ENCODE peak calls at places on chromosome 12, in ten cellular contexts. One of them, this sample, is unnamed.

GRCh38 chr12:5268424-5269210 is 163.3 kb upstream of the NTF3 start:
- DNase-seq in T-helper 17 cell: no peak
- DNase-seq in left lung: peak; percentile 24
- DNase-seq in kidney glomerular epithelial cell: no peak
- DNase-seq in heart left ventricle: no peak
- DNase-seq in NCI-H460: no peak
- DNase-seq in GM13976: no peak
- DNase-seq in Daoy: no peak
- DNase-seq in H9: no peak
- DNase-seq in fibroblast of villous mesenchyme: no peak
- DNase-seq in this sample: peak; percentile 75

GRCh38 chr12:109461049-109461845 is 15.9 kb downstream of the KCTD10 start:
- DNase-seq in Daoy: peak; percentile 60
- DNase-seq in T-helper 17 cell: no peak
- DNase-seq in H9: no peak
- DNase-seq in kidney glomerular epithelial cell: no peak
- DNase-seq in left lung: no peak
- DNase-seq in NCI-H460: no peak
- DNase-seq in fibroblast of villous mesenchyme: peak; percentile 91
- DNase-seq in heart left ventricle: peak; percentile 42
- DNase-seq in GM13976: peak; percentile 50
- DNase-seq in this sample: no peak

GRCh38 chr12:27975222-27976136 is 2.9 kb upstream of the PTHLH start:
- DNase-seq in NCI-H460: no peak
- DNase-seq in heart left ventricle: no peak
- DNase-seq in kidney glomerular epithelial cell: peak; percentile 34
- DNase-seq in T-helper 17 cell: no peak
- DNase-seq in left lung: peak; percentile 77
- DNase-seq in fibroblast of villous mesenchyme: peak; percentile 58
- DNase-seq in Daoy: peak; percentile 81
- DNase-seq in H9: peak; percentile 81
- DNase-seq in GM13976: peak; percentile 45
- DNase-seq in this sample: peak; percentile 90

GRCh38 chr12:76409074-76409473 is 60.9 kb upstream of the BBS10 start:
- DNase-seq in GM13976: no peak
- DNase-seq in NCI-H460: no peak
- DNase-seq in fibroblast of villous mesenchyme: no peak
- DNase-seq in kidney glomerular epithelial cell: no peak
- DNase-seq in H9: no peak
- DNase-seq in left lung: no peak
- DNase-seq in T-helper 17 cell: no peak
- DNase-seq in Daoy: no peak
- DNase-seq in heart left ventricle: no peak
- DNase-seq in this sample: no peak

GRCh38 chr12:1797011-1797901 is 23.1 kb upstream of the LRTM2 start:
- DNase-seq in kidney glomerular epithelial cell: no peak
- DNase-seq in heart left ventricle: peak; percentile 72
- DNase-seq in Daoy: no peak
- DNase-seq in left lung: peak; percentile 95
- DNase-seq in H9: peak; percentile 56
- DNase-seq in fibroblast of villous mesenchyme: no peak
- DNase-seq in GM13976: peak; percentile 70
- DNase-seq in NCI-H460: no peak
- DNase-seq in T-helper 17 cell: peak; percentile 63
- DNase-seq in this sample: peak; percentile 68

GRCh38 chr12:45613306-45613705 is 116.2 kb upstream of the ARID2 start:
- DNase-seq in GM13976: no peak
- DNase-seq in H9: no peak
- DNase-seq in NCI-H460: no peak
- DNase-seq in T-helper 17 cell: no peak
- DNase-seq in Daoy: no peak
- DNase-seq in kidney glomerular epithelial cell: no peak
- DNase-seq in fibroblast of villous mesenchyme: peak; percentile 51
- DNase-seq in left lung: no peak
- DNase-seq in heart left ventricle: no peak
- DNase-seq in this sample: no peak

GRCh38 chr12:73677520-73678291 is 859.9 kb upstream of the ATXN7L3B start:
- DNase-seq in T-helper 17 cell: no peak
- DNase-seq in fibroblast of villous mesenchyme: no peak
- DNase-seq in kidney glomerular epithelial cell: no peak
- DNase-seq in NCI-H460: no peak
- DNase-seq in heart left ventricle: no peak
- DNase-seq in GM13976: no peak
- DNase-seq in left lung: no peak
- DNase-seq in Daoy: no peak
- DNase-seq in H9: no peak
- DNase-seq in this sample: peak; percentile 53

GRCh38 chr12:122030427-122030825 is 8.7 kb downstream of the BCL7A start:
- DNase-seq in kidney glomerular epithelial cell: no peak
- DNase-seq in T-helper 17 cell: no peak
- DNase-seq in left lung: no peak
- DNase-seq in Daoy: no peak
- DNase-seq in heart left ventricle: no peak
- DNase-seq in GM13976: no peak
- DNase-seq in H9: no peak
- DNase-seq in fibroblast of villous mesenchyme: no peak
- DNase-seq in NCI-H460: no peak
- DNase-seq in this sample: no peak

GRCh38 chr12:78085562-78086182 is 255.0 kb downstream of the NAV3 start:
- DNase-seq in GM13976: no peak
- DNase-seq in NCI-H460: no peak
- DNase-seq in T-helper 17 cell: no peak
- DNase-seq in Daoy: no peak
- DNase-seq in heart left ventricle: no peak
- DNase-seq in left lung: no peak
- DNase-seq in kidney glomerular epithelial cell: no peak
- DNase-seq in fibroblast of villous mesenchyme: peak; percentile 17
- DNase-seq in H9: no peak
- DNase-seq in this sample: no peak

GRCh38 chr12:12992418-12993175 is 7.5 kb downstream of the HEBP1 start:
- DNase-seq in left lung: no peak
- DNase-seq in fibroblast of villous mesenchyme: peak; percentile 99
- DNase-seq in GM13976: no peak
- DNase-seq in H9: no peak
- DNase-seq in heart left ventricle: peak; percentile 35
- DNase-seq in NCI-H460: peak; percentile 59
- DNase-seq in kidney glomerular epithelial cell: peak; percentile 73
- DNase-seq in Daoy: peak; percentile 92
- DNase-seq in T-helper 17 cell: no peak
- DNase-seq in this sample: no peak

GRCh38 chr12:131592972-131593371 is 117.9 kb upstream of the SFSWAP start:
- DNase-seq in fibroblast of villous mesenchyme: no peak
- DNase-seq in left lung: no peak
- DNase-seq in heart left ventricle: no peak
- DNase-seq in kidney glomerular epithelial cell: no peak
- DNase-seq in Daoy: peak; percentile 57
- DNase-seq in GM13976: peak; percentile 85
- DNase-seq in NCI-H460: no peak
- DNase-seq in H9: no peak
- DNase-seq in T-helper 17 cell: no peak
- DNase-seq in this sample: no peak

GRCh38 chr12:15701721-15702156 is 87.4 kb downstream of the EPS8 start:
- DNase-seq in T-helper 17 cell: no peak
- DNase-seq in Daoy: peak; percentile 23
- DNase-seq in H9: no peak
- DNase-seq in GM13976: no peak
- DNase-seq in left lung: no peak
- DNase-seq in NCI-H460: peak; percentile 21
- DNase-seq in fibroblast of villous mesenchyme: peak; percentile 92
- DNase-seq in heart left ventricle: no peak
- DNase-seq in kidney glomerular epithelial cell: peak; percentile 46
- DNase-seq in this sample: no peak

GRCh38 chr12:15274561-15274967 is 47.7 kb upstream of the PTPRO start:
- DNase-seq in T-helper 17 cell: no peak
- DNase-seq in left lung: no peak
- DNase-seq in fibroblast of villous mesenchyme: peak; percentile 62
- DNase-seq in kidney glomerular epithelial cell: peak; percentile 31
- DNase-seq in GM13976: no peak
- DNase-seq in Daoy: no peak
- DNase-seq in heart left ventricle: no peak
- DNase-seq in H9: no peak
- DNase-seq in NCI-H460: no peak
- DNase-seq in this sample: no peak

GRCh38 chr12:107884769-107885694 is 110.5 kb downstream of the ASCL4 start:
- DNase-seq in left lung: no peak
- DNase-seq in H9: peak; percentile 76
- DNase-seq in GM13976: peak; percentile 66
- DNase-seq in T-helper 17 cell: no peak
- DNase-seq in Daoy: peak; percentile 67
- DNase-seq in fibroblast of villous mesenchyme: peak; percentile 48
- DNase-seq in kidney glomerular epithelial cell: peak; percentile 47
- DNase-seq in heart left ventricle: peak; percentile 53
- DNase-seq in NCI-H460: peak; percentile 40
- DNase-seq in this sample: peak; percentile 89

GRCh38 chr12:22969521-22969920 is 344.6 kb downstream of the ETNK1 start:
- DNase-seq in T-helper 17 cell: no peak
- DNase-seq in heart left ventricle: no peak
- DNase-seq in H9: no peak
- DNase-seq in left lung: no peak
- DNase-seq in fibroblast of villous mesenchyme: no peak
- DNase-seq in NCI-H460: no peak
- DNase-seq in Daoy: no peak
- DNase-seq in GM13976: no peak
- DNase-seq in kidney glomerular epithelial cell: no peak
- DNase-seq in this sample: no peak

GRCh38 chr12:53645191-53645590 is 19.0 kb upstream of the ATF7 start:
- DNase-seq in NCI-H460: no peak
- DNase-seq in T-helper 17 cell: no peak
- DNase-seq in kidney glomerular epithelial cell: no peak
- DNase-seq in Daoy: no peak
- DNase-seq in heart left ventricle: no peak
- DNase-seq in left lung: no peak
- DNase-seq in GM13976: no peak
- DNase-seq in fibroblast of villous mesenchyme: peak; percentile 80
- DNase-seq in H9: no peak
- DNase-seq in this sample: no peak